ENCODE peak calls at places on chromosome 3, in eight cellular contexts. E is nucleus accumbens; N is WTC11; D is effector memory CD8-positive, alpha-beta T cell; K is coronary artery; T is astrocyte of the spinal cord; H is NCI-H748 treated with DMSO at 0.1 percent for 48 hours; F is activated T-helper 1 cell treated with anti-CD3 and anti-CD28 coated beads, Interleukin-12 subunit alpha, Interleukin-12 subunit beta, Interleukin-2, Interleukin-4 antibody, amounts not matched to agents 30 ng/mL and 10 ng/mL and 1 ng/mL, durations not matched to agents 14 hours and 24 hours and 36 hours. W is an unnamed sample.

GRCh38 chr3:195182470-195182795 is 88.5 kb downstream of the XXYLT1 start:
- DNase-seq in E (no peak), N (no peak), D (no peak), K (no peak), T (peak), H (no peak), F (no peak), W (peak)

GRCh38 chr3:22007376-22007775 is 256.4 kb upstream of the ZNF385D start:
- DNase-seq in E (no peak), N (no peak), D (no peak), K (no peak), T (no peak), H (no peak), F (no peak), W (no peak)

GRCh38 chr3:186298876-186299275 is 63.2 kb downstream of the DGKG start:
- DNase-seq in E (no peak), N (no peak), D (no peak), K (no peak), T (no peak), H (no peak), F (no peak), W (no peak)

GRCh38 chr3:148074916-148075315 is 622.8 kb upstream of the AGTR1 start:
- DNase-seq in E (no peak), N (no peak), D (no peak), K (no peak), T (no peak), H (peak), F (no peak), W (no peak)

GRCh38 chr3:48528754-48529153 is 24.8 kb upstream of the SHISA5 start:
- DNase-seq in E (no peak), N (no peak), D (no peak), K (no peak), T (no peak), H (no peak), F (no peak), W (no peak)

GRCh38 chr3:181622365-181622764 is 89.4 kb upstream of the SOX2 start:
- DNase-seq in E (no peak), N (no peak), D (no peak), K (no peak), T (peak), H (no peak), F (no peak), W (no peak)

GRCh38 chr3:184031187-184031792 is at the start of gene HTR3D:
- DNase-seq in E (no peak), N (no peak), D (no peak), K (no peak), T (no peak), H (no peak), F (no peak), W (no peak)

GRCh38 chr3:123741058-123741511 is 143.0 kb downstream of the MYLK start:
- DNase-seq in E (no peak), N (no peak), D (no peak), K (no peak), T (no peak), H (no peak), F (no peak), W (no peak)

GRCh38 chr3:122986790-122987189 is 40.8 kb downstream of the SEMA5B start:
- DNase-seq in E (no peak), N (peak), D (no peak), K (no peak), T (no peak), H (no peak), F (no peak), W (no peak)

GRCh38 chr3:57048728-57049127 is 11.7 kb upstream of the SPATA12 start:
- DNase-seq in E (no peak), N (no peak), D (no peak), K (no peak), T (no peak), H (no peak), F (no peak), W (no peak)

GRCh38 chr3:179476215-179476614 is 24.9 kb upstream of the GNB4 start:
- DNase-seq in E (no peak), N (peak), D (no peak), K (no peak), T (no peak), H (no peak), F (no peak), W (no peak)

GRCh38 chr3:106117490-106117858 is 248.7 kb upstream of the CBLB start:
- DNase-seq in E (no peak), N (no peak), D (no peak), K (no peak), T (no peak), H (no peak), F (no peak), W (no peak)

GRCh38 chr3:40505599-40506462 is at the start of gene ZNF620:
- DNase-seq in E (peak), N (peak), D (peak), K (peak), T (peak), H (peak), F (peak), W (peak)

GRCh38 chr3:109927161-109927560 is 589.8 kb upstream of the DPPA4 start:
- DNase-seq in E (no peak), N (no peak), D (no peak), K (no peak), T (peak), H (no peak), F (no peak), W (no peak)

GRCh38 chr3:136194409-136195257 is 1.5 kb downstream of the MSL2 start:
- DNase-seq in E (no peak), N (peak), D (peak), K (no peak), T (peak), H (no peak), F (peak), W (peak)

GRCh38 chr3:14805946-14806537 is 12.7 kb upstream of the FGD5 start:
- DNase-seq in E (no peak), N (no peak), D (no peak), K (no peak), T (no peak), H (no peak), F (no peak), W (no peak)

W was measured in T follicular helper cell.